ENCODE peak calls at places on chromosomes 6 and 20, in ten cellular contexts. N is fibroblast of lung; Q is small intestine; E is cardiac muscle cell; C is IMR-90; V is CD4-positive, CD25-positive, alpha-beta regulatory T cell; J is H9; T is thoracic aorta; U is astrocyte; W is substantia nigra. Y is an unnamed sample.

GRCh38 chr20:7967199-7967844 is 27.1 kb upstream of the HAO1 start:
- DNase-seq in N (peak), Q (no peak), E (no peak), C (peak), V (no peak), J (no peak), T (no peak), U (peak), W (no peak), Y (no peak)

GRCh38 chr20:63125893-63126601 is 89.9 kb downstream of the YTHDF1 start:
- DNase-seq in N (no peak), Q (no peak), E (no peak), C (no peak), V (no peak), J (peak), T (no peak), U (no peak), W (no peak), Y (no peak)

GRCh38 chr20:17680128-17680835 is 1.8 kb downstream of the RRBP1 start:
- DNase-seq in N (peak), Q (peak), E (peak), C (peak), V (no peak), J (no peak), T (no peak), U (peak), W (peak), Y (no peak)

GRCh38 chr6:133360194-133360593 is 119.0 kb downstream of the EYA4 start:
- DNase-seq in N (no peak), Q (no peak), E (no peak), C (no peak), V (no peak), J (no peak), T (no peak), U (no peak), W (no peak), Y (no peak)

GRCh38 chr6:816510-817084 is 123.7 kb upstream of the EXOC2 start:
- DNase-seq in N (no peak), Q (no peak), E (no peak), C (no peak), V (no peak), J (no peak), T (no peak), U (no peak), W (no peak), Y (no peak)

GRCh38 chr20:34066476-34067090 is 45.5 kb downstream of the EIF2S2 start:
- DNase-seq in N (no peak), Q (no peak), E (no peak), C (peak), V (no peak), J (no peak), T (no peak), U (no peak), W (no peak), Y (no peak)

GRCh38 chr20:52190437-52191131 is 995 bp downstream of the ZFP64 start:
- DNase-seq in N (peak), Q (peak), E (peak), C (peak), V (peak), J (peak), T (no peak), U (no peak), W (peak), Y (no peak)

GRCh38 chr6:151689499-151690201 is 117.8 kb upstream of the ESR1 start:
- DNase-seq in N (no peak), Q (no peak), E (no peak), C (no peak), V (no peak), J (no peak), T (no peak), U (no peak), W (no peak), Y (no peak)

GRCh38 chr6:80197474-80197873 is 91.0 kb downstream of the BCKDHB start:
- DNase-seq in N (peak), Q (peak), E (no peak), C (peak), V (no peak), J (no peak), T (no peak), U (peak), W (no peak), Y (peak)

GRCh38 chr20:3011752-3012151 is 31.7 kb upstream of the GNRH2 start:
- DNase-seq in N (no peak), Q (no peak), E (no peak), C (no peak), V (no peak), J (no peak), T (no peak), U (no peak), W (no peak), Y (no peak)

GRCh38 chr6:90250405-90250804 is 46.2 kb downstream of the BACH2 start:
- DNase-seq in N (no peak), Q (no peak), E (no peak), C (peak), V (no peak), J (no peak), T (no peak), U (no peak), W (no peak), Y (no peak)

GRCh38 chr20:14673164-14673563 is 335.8 kb upstream of the FLRT3 start:
- DNase-seq in N (no peak), Q (peak), E (no peak), C (no peak), V (no peak), J (no peak), T (no peak), U (no peak), W (no peak), Y (no peak)

GRCh38 chr6:34148864-34149810 is 3.2 kb upstream of the GRM4 start:
- DNase-seq in N (no peak), Q (no peak), E (no peak), C (no peak), V (no peak), J (peak), T (no peak), U (no peak), W (no peak), Y (no peak)

GRCh38 chr20:62914970-62915457 is 11.3 kb downstream of the DIDO1 start:
- DNase-seq in N (peak), Q (peak), E (peak), C (peak), V (no peak), J (peak), T (no peak), U (peak), W (peak), Y (no peak)

GRCh38 chr6:12232339-12232738 is 57.8 kb upstream of the EDN1 start:
- DNase-seq in N (peak), Q (no peak), E (no peak), C (peak), V (peak), J (no peak), T (no peak), U (peak), W (no peak), Y (no peak)

GRCh38 chr20:63155266-63156165 is 60.4 kb downstream of the YTHDF1 start:
- DNase-seq in N (no peak), Q (no peak), E (no peak), C (no peak), V (no peak), J (no peak), T (no peak), U (no peak), W (no peak), Y (no peak)

GRCh38 chr6:170298688-170299087 is 7.8 kb upstream of the DLL1 start:
- DNase-seq in N (no peak), Q (no peak), E (no peak), C (no peak), V (no peak), J (no peak), T (no peak), U (no peak), W (no peak), Y (no peak)

GRCh38 chr6:1335367-1336037 is 23.6 kb downstream of the FOXQ1 start:
- DNase-seq in N (peak), Q (peak), E (no peak), C (peak), V (no peak), J (peak), T (no peak), U (peak), W (no peak), Y (no peak)

GRCh38 chr20:18066421-18067333 is 9.0 kb upstream of the OVOL2 start:
- DNase-seq in N (no peak), Q (no peak), E (no peak), C (no peak), V (no peak), J (no peak), T (no peak), U (no peak), W (no peak), Y (no peak)

GRCh38 chr6:33621396-33622388 is 570 bp downstream of the ITPR3 start:
- DNase-seq in N (no peak), Q (peak), E (no peak), C (no peak), V (no peak), J (peak), T (no peak), U (no peak), W (no peak), Y (no peak)

GRCh38 chr6:33578588-33579011 is 1.5 kb downstream of the BAK1 start:
- DNase-seq in N (no peak), Q (peak), E (no peak), C (no peak), V (peak), J (no peak), T (no peak), U (no peak), W (no peak), Y (no peak)

GRCh38 chr6:132812756-132813172 is 1.6 kb upstream of the RPS12 start:
- DNase-seq in N (no peak), Q (peak), E (no peak), C (peak), V (no peak), J (no peak), T (no peak), U (peak), W (no peak), Y (no peak)

GRCh38 chr20:46970937-46971630 is 76.4 kb downstream of the EYA2 start:
- DNase-seq in N (peak), Q (peak), E (peak), C (peak), V (peak), J (peak), T (no peak), U (peak), W (no peak), Y (no peak)

GRCh38 chr6:118588626-118589025 is 40.5 kb downstream of the PLN start:
- DNase-seq in N (peak), Q (no peak), E (no peak), C (peak), V (no peak), J (no peak), T (no peak), U (no peak), W (no peak), Y (no peak)

GRCh38 chr6:156719395-156719719 is 57.8 kb upstream of the ARID1B start:
- DNase-seq in N (no peak), Q (no peak), E (no peak), C (no peak), V (no peak), J (no peak), T (no peak), U (no peak), W (no peak), Y (no peak)

GRCh38 chr6:167829513-167829912 is 2.8 kb downstream of the AFDN start:
- DNase-seq in N (peak), Q (no peak), E (no peak), C (no peak), V (no peak), J (no peak), T (no peak), U (peak), W (no peak), Y (no peak)
- H3K27ac ChIP-seq in N (no peak), Q (no peak), E (no peak), C (no peak), V (no peak), J (no peak), T (no peak), U (no peak), W (no peak), Y (no peak)

DNA sequence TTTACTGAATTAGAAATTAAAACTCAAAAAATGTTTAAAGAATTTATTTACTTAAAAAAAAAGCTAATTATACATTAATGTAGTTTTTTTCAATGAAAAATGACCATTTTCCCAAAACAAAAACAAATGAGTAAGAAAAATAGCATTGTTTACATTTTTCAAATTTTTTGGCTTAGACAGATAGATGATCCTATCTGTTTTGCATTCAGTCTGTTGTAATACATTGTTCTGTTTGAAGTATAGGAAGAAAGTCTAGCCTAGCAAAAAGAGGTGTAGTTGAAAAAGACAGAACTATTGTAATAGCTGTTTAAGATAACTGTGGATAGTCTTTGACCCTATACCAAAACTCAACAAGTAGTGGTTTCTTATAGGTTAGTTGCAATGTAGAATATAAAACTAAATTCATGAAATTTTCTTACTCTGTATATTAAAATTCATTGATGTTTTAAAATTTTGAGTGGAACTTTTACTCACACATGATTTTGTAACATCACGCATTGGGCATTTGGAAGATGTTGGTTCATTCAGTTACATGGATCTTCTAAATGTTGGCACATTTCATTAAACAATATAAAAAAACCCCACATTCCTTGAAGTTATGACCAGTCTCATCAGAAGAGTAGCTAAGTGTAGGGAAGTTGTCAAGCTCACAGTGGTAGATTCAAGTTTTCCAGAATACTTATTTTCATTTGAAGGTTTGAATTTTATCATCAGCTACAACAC is 62.0 kb downstream of the KCNS1 start:
- DNase-seq in N (no peak), Q (no peak), E (no peak), C (no peak), V (no peak), J (no peak), T (no peak), U (no peak), W (no peak), Y (no peak)
- H3K27ac ChIP-seq in N (no peak), Q (no peak), E (no peak), C (no peak), V (peak), J (no peak), T (no peak), U (no peak), W (peak), Y (peak)

GRCh38 chr6:144659735-144660246 is 374.7 kb downstream of the UTRN start:
- DNase-seq in N (peak), Q (peak), E (no peak), C (no peak), V (no peak), J (no peak), T (no peak), U (peak), W (no peak), Y (no peak)
- H3K27ac ChIP-seq in N (no peak), Q (peak), E (no peak), C (no peak), V (peak), J (no peak), T (no peak), U (no peak), W (no peak), Y (no peak)

GRCh38 chr6:121531658-121532167 is 96.3 kb downstream of the GJA1 start:
- DNase-seq in N (no peak), Q (no peak), E (no peak), C (no peak), V (no peak), J (no peak), T (no peak), U (no peak), W (no peak), Y (no peak)
- H3K27ac ChIP-seq in N (no peak), Q (no peak), E (no peak), C (no peak), V (no peak), J (no peak), T (no peak), U (no peak), W (no peak), Y (no peak)

GRCh38 chr6:16804007-16804303 is 42.7 kb upstream of the ATXN1 start:
- DNase-seq in N (no peak), Q (no peak), E (no peak), C (no peak), V (no peak), J (no peak), T (no peak), U (peak), W (no peak), Y (no peak)

GRCh38 chr6:16806363-16806762 is 45.1 kb upstream of the ATXN1 start:
- DNase-seq in N (no peak), Q (no peak), E (no peak), C (no peak), V (no peak), J (no peak), T (no peak), U (no peak), W (no peak), Y (no peak)

GRCh38 chr6:16803294-16804006 is 42.2 kb upstream of the ATXN1 start:
- DNase-seq in N (peak), Q (no peak), E (peak), C (peak), V (no peak), J (peak), T (no peak), U (peak), W (peak), Y (peak)

GRCh38 chr6:16804515-16805161 is 43.4 kb upstream of the ATXN1 start:
- DNase-seq in N (no peak), Q (no peak), E (no peak), C (no peak), V (no peak), J (no peak), T (no peak), U (no peak), W (no peak), Y (no peak)

DNA sequence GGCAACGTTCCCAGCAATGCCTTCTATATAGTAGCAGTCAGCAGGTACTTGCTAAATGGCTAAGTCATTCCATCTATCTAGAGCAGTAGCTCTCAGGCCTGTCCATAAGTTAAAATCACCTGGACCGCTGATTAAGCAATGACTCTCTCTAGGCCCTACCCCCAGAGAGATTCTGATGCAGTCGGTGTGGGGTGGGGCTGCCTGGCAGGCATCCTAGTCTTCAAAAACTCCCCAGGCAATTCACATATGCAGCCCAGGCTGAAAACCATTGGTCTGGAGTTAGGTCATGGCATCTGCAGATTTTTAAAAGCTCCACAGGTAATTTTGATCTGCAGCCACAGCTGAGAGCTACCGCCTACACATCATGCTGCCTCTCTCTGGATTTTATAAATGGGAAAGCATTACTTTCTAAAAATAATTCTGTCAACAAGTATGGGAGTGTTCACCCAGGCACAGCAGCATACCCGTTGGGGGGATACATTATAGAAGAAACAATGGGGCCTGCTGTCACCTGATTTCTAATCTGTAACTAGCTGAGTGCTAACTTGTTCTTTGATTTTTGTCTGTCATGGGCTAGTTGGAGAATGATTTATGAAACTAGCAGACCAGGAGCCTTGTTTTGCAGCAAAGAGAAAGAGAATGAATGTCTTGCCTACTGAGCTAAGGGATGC is 44.1 kb upstream of the ATXN1 start:
- DNase-seq in N (peak), Q (no peak), E (peak), C (no peak), V (no peak), J (no peak), T (no peak), U (peak), W (no peak), Y (no peak)
- H3K27ac ChIP-seq in N (no peak), Q (no peak), E (peak), C (no peak), V (no peak), J (no peak), T (no peak), U (no peak), W (no peak), Y (peak)

DNA sequence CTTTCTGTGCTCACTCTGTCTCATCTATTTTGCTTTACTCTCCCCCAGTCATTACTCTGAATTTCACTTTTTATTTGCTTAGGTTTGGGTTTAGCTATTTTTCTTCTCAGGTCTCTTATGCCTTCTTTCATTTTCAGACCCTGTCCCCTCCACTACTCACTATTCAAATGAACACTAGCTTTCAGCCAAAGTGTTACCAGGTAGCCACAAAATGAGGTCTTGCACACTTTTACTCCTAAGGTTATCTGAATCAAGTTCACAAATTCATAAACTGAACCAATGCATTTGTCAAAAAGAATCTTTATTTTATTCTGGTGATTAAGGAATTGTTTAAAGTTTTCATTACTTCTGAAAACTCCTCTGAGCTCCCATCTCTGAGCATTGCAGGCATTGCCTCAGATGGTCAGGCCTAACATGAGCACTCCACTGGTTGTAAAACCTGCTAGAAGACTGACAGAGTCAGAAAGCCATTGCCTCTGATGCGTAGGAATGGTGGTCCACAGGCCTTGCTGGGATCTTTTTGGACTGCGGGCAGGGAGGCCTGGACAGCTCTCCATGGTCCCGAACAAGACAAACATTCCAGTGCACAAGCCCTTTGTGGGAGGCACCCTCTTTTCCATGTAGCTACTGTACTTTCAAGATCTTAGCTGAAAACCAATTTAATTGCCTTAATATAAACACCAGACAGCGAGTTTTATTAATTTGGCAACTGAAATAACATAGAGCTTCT is 48.5 kb downstream of the FYN start:
- DNase-seq in N (no peak), Q (no peak), E (no peak), C (peak), V (no peak), J (no peak), T (no peak), U (no peak), W (no peak), Y (no peak)
- H3K27ac ChIP-seq in N (no peak), Q (peak), E (no peak), C (no peak), V (peak), J (no peak), T (no peak), U (peak), W (no peak), Y (no peak)